ENCODE peak calls at places on chromosomes 3 and 15, in four cellular contexts. One of them, this sample, is unnamed.

GRCh38 chr3:143105170-143105569 is 14.4 kb upstream of the CHST2 start:
- DNase-seq in colonic mucosa: no peak
- DNase-seq in OCI-LY7: no peak
- DNase-seq in sigmoid colon: no peak
- DNase-seq in this sample: no peak

GRCh38 chr3:126158016-126158911 is 22.1 kb downstream of the ALDH1L1 start:
- DNase-seq in sigmoid colon: no peak
- DNase-seq in OCI-LY7: no peak
- DNase-seq in colonic mucosa: no peak
- DNase-seq in this sample: no peak

GRCh38 chr3:36540898-36541518 is 160.7 kb downstream of the STAC start:
- DNase-seq in sigmoid colon: no peak
- DNase-seq in OCI-LY7: no peak
- DNase-seq in colonic mucosa: no peak
- DNase-seq in this sample: no peak

GRCh38 chr3:147793841-147794240 is 384.7 kb downstream of the ZIC1 start:
- DNase-seq in OCI-LY7: no peak
- DNase-seq in colonic mucosa: no peak
- DNase-seq in sigmoid colon: no peak
- DNase-seq in this sample: no peak

GRCh38 chr15:70617076-70617910 is 146.1 kb downstream of the UACA start:
- DNase-seq in sigmoid colon: no peak
- DNase-seq in colonic mucosa: no peak
- DNase-seq in OCI-LY7: no peak
- DNase-seq in this sample: no peak

GRCh38 chr15:80550219-80550909 is 144.7 kb upstream of the ABHD17C start:
- DNase-seq in colonic mucosa: no peak
- DNase-seq in OCI-LY7: no peak
- DNase-seq in sigmoid colon: no peak
- DNase-seq in this sample: no peak

GRCh38 chr3:55630921-55631299 is 143.8 kb upstream of the WNT5A start:
- DNase-seq in sigmoid colon: no peak
- DNase-seq in OCI-LY7: no peak
- DNase-seq in colonic mucosa: no peak
- DNase-seq in this sample: no peak

GRCh38 chr3:100796556-100796955 is 87.3 kb downstream of the TFG start:
- DNase-seq in colonic mucosa: no peak
- DNase-seq in sigmoid colon: no peak
- DNase-seq in OCI-LY7: peak; percentile 8
- DNase-seq in this sample: no peak

GRCh38 chr3:186108106-186108940 is 566 bp downstream of the ETV5 start:
- DNase-seq in colonic mucosa: peak; percentile 37
- DNase-seq in OCI-LY7: peak; percentile 11
- DNase-seq in sigmoid colon: peak; percentile 72
- DNase-seq in this sample: no peak

GRCh38 chr3:161336661-161337060 is 34.7 kb downstream of the SPTSSB start:
- DNase-seq in OCI-LY7: no peak
- DNase-seq in sigmoid colon: no peak
- DNase-seq in colonic mucosa: no peak
- DNase-seq in this sample: no peak

GRCh38 chr3:45993421-45994027 is 2.1 kb downstream of the FYCO1 start:
- DNase-seq in colonic mucosa: no peak
- DNase-seq in sigmoid colon: no peak
- DNase-seq in OCI-LY7: no peak
- DNase-seq in this sample: no peak

GRCh38 chr3:134407247-134407640 is 33.0 kb upstream of the AMOTL2 start:
- DNase-seq in OCI-LY7: no peak
- DNase-seq in sigmoid colon: no peak
- DNase-seq in colonic mucosa: no peak
- DNase-seq in this sample: no peak

GRCh38 chr3:194177156-194177555 is 41.2 kb downstream of the HES1 start:
- DNase-seq in colonic mucosa: no peak
- DNase-seq in sigmoid colon: no peak
- DNase-seq in OCI-LY7: no peak
- DNase-seq in this sample: no peak

GRCh38 chr15:28954466-28955159 is 68.8 kb downstream of the APBA2 start:
- DNase-seq in colonic mucosa: no peak
- DNase-seq in OCI-LY7: no peak
- DNase-seq in sigmoid colon: peak; percentile 32
- DNase-seq in this sample: no peak

GRCh38 chr3:28745904-28746617 is 397.4 kb upstream of the AZI2 start:
- DNase-seq in OCI-LY7: no peak
- DNase-seq in sigmoid colon: no peak
- DNase-seq in colonic mucosa: no peak
- DNase-seq in this sample: no peak

GRCh38 chr3:193852901-193853300 is 259.9 kb downstream of the OPA1 start:
- DNase-seq in colonic mucosa: no peak
- DNase-seq in sigmoid colon: no peak
- DNase-seq in OCI-LY7: no peak
- DNase-seq in this sample: no peak

GRCh38 chr3:157573780-157574378 is 70.7 kb upstream of the VEPH1 start:
- DNase-seq in sigmoid colon: no peak
- DNase-seq in OCI-LY7: no peak
- DNase-seq in colonic mucosa: no peak
- DNase-seq in this sample: no peak

GRCh38 chr15:69093127-69093526 is 67.3 kb upstream of the GLCE start:
- DNase-seq in colonic mucosa: no peak
- DNase-seq in OCI-LY7: no peak
- DNase-seq in sigmoid colon: peak; percentile 21
- DNase-seq in this sample: no peak

GRCh38 chr3:123278446-123278845 is 76.7 kb downstream of the SEC22A start:
- DNase-seq in OCI-LY7: no peak
- DNase-seq in sigmoid colon: no peak
- DNase-seq in colonic mucosa: no peak
- DNase-seq in this sample: peak; percentile 41

GRCh38 chr15:84818221-84819131 is 1.3 kb downstream of the ALPK3 start:
- DNase-seq in OCI-LY7: peak; percentile 11
- DNase-seq in sigmoid colon: no peak
- DNase-seq in colonic mucosa: no peak
- DNase-seq in this sample: no peak

GRCh38 chr3:190568036-190568435 is 54.2 kb downstream of the IL1RAP start:
- DNase-seq in colonic mucosa: no peak
- DNase-seq in OCI-LY7: no peak
- DNase-seq in sigmoid colon: no peak
- DNase-seq in this sample: no peak

GRCh38 chr15:100713163-100713867 is 110.9 kb downstream of the ASB7 start:
- DNase-seq in colonic mucosa: no peak
- DNase-seq in sigmoid colon: peak; percentile 68
- DNase-seq in OCI-LY7: no peak
- DNase-seq in this sample: no peak

GRCh38 chr3:138326866-138327595 is 2.6 kb downstream of the NME9 start:
- DNase-seq in sigmoid colon: no peak
- DNase-seq in colonic mucosa: no peak
- DNase-seq in OCI-LY7: no peak
- DNase-seq in this sample: no peak

GRCh38 chr3:54698059-54698458 is 229.8 kb downstream of the LRTM1 start:
- DNase-seq in colonic mucosa: no peak
- DNase-seq in OCI-LY7: no peak
- DNase-seq in sigmoid colon: no peak
- DNase-seq in this sample: no peak

GRCh38 chr3:123385981-123386380 is 62.9 kb downstream of the ADCY5 start:
- DNase-seq in sigmoid colon: peak; percentile 85
- DNase-seq in colonic mucosa: no peak
- DNase-seq in OCI-LY7: no peak
- DNase-seq in this sample: no peak

GRCh38 chr3:188102861-188103547 is 51.0 kb upstream of the LPP start:
- DNase-seq in sigmoid colon: no peak
- DNase-seq in colonic mucosa: no peak
- DNase-seq in OCI-LY7: no peak
- DNase-seq in this sample: no peak

GRCh38 chr15:94965593-94965992 is 734.2 kb downstream of the MCTP2 start:
- DNase-seq in colonic mucosa: no peak
- DNase-seq in OCI-LY7: no peak
- DNase-seq in sigmoid colon: no peak
- DNase-seq in this sample: no peak

GRCh38 chr15:98647026-98647773 is 1.1 kb upstream of the IGF1R start:
- DNase-seq in sigmoid colon: peak; percentile 89
- DNase-seq in colonic mucosa: peak; percentile 76
- DNase-seq in OCI-LY7: peak; percentile 81
- DNase-seq in this sample: no peak
- TF ChIP-seq CTCF in sigmoid colon: no peak
- TF ChIP-seq CTCF in colonic mucosa: peak; percentile 33
- TF ChIP-seq CTCF in OCI-LY7: peak; percentile 54
- TF ChIP-seq CTCF in this sample: peak; percentile 81

DNA sequence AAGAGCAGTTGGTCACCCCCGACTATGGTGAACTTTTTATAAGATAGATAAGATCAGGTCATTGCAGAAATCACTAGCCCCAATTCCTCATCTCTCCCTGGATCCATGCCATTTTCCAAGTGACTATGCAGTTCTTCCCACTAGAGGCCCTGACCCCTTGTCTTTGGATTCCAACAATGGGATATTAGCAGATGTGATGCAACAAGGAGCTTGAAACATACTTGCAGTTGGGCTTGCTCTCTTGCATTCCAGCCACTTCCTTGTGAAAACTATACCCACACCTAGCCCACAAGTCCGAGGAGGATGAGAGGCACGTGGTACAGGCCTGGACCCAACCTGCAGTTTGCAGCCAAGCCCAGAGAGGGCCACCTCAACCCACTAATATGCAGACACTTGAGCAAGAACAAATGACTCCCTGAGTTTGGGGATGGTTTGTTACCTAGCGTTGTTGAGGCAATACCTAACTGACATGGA is 60.6 kb downstream of the SUCLG2 start:
- DNase-seq in OCI-LY7: peak; percentile 18
- DNase-seq in sigmoid colon: no peak
- DNase-seq in colonic mucosa: no peak
- DNase-seq in this sample: no peak
- TF ChIP-seq CTCF in OCI-LY7: peak; percentile 55
- TF ChIP-seq CTCF in sigmoid colon: no peak
- TF ChIP-seq CTCF in colonic mucosa: no peak
- TF ChIP-seq CTCF in this sample: peak; percentile 14

GRCh38 chr15:88241060-88241459 is 15.5 kb downstream of the NTRK3 start:
- DNase-seq in sigmoid colon: no peak
- DNase-seq in OCI-LY7: no peak
- DNase-seq in colonic mucosa: no peak
- DNase-seq in this sample: no peak
- TF ChIP-seq CTCF in sigmoid colon: no peak
- TF ChIP-seq CTCF in OCI-LY7: peak; percentile 36
- TF ChIP-seq CTCF in colonic mucosa: no peak
- TF ChIP-seq CTCF in this sample: no peak

DNA sequence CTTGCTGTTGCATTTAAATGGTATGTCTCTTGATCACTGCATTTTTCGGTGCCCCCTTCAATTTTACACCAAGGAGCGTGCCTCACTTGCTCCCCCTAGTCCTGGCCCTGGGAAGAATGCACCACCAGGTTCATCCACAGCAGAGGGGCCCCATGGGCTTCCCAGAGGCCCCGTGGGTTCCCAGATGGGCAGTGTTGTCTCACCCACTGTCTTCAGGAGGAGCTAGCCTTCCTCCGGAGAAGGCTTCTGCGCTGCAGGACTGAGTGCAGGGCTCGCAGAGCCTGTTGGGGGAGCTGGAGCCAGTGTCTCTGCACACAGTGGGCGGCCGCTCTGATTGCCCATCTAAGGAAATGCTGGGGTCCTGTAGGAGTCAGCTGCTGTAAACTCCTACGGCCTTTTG is 45.9 kb downstream of the POLR2M start:
- DNase-seq in sigmoid colon: no peak
- DNase-seq in colonic mucosa: no peak
- DNase-seq in OCI-LY7: no peak
- DNase-seq in this sample: no peak
- TF ChIP-seq CTCF in sigmoid colon: no peak
- TF ChIP-seq CTCF in colonic mucosa: no peak
- TF ChIP-seq CTCF in OCI-LY7: peak; percentile 25
- TF ChIP-seq CTCF in this sample: peak; percentile 28

DNA sequence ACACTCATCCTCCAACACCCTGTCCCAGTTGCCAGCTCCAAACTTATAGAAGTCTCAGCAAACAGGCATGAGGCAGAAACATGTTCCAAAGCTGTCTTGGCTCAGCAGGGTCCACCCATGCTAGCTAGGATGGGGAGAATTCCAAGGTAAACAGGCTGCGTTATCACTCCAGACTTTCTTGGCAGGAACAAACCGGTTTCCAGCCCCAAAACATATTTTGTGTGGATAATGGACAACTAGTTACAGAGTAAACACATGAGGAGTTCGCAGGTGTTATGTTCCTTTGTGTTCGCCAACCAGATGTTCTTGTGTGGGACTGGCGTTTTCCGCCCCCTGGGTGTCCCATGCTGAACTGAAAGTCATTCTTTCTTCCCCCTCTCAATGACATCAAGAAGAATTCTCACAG is 396.9 kb upstream of the RGMA start:
- DNase-seq in colonic mucosa: peak; percentile 37
- DNase-seq in sigmoid colon: peak; percentile 82
- DNase-seq in OCI-LY7: no peak
- DNase-seq in this sample: no peak
- TF ChIP-seq CTCF in colonic mucosa: no peak
- TF ChIP-seq CTCF in sigmoid colon: no peak
- TF ChIP-seq CTCF in OCI-LY7: no peak
- TF ChIP-seq CTCF in this sample: peak; percentile 53

GRCh38 chr3:19901337-19901736 is 32.7 kb downstream of the EFHB start:
- DNase-seq in OCI-LY7: no peak
- DNase-seq in sigmoid colon: no peak
- DNase-seq in colonic mucosa: no peak
- DNase-seq in this sample: no peak
- TF ChIP-seq CTCF in OCI-LY7: no peak
- TF ChIP-seq CTCF in sigmoid colon: no peak
- TF ChIP-seq CTCF in colonic mucosa: no peak
- TF ChIP-seq CTCF in this sample: peak; percentile 58

GRCh38 chr3:185065059-185065458 is 87.8 kb downstream of the C3orf70 start:
- DNase-seq in sigmoid colon: no peak
- DNase-seq in colonic mucosa: no peak
- DNase-seq in OCI-LY7: no peak
- DNase-seq in this sample: no peak
- TF ChIP-seq CTCF in sigmoid colon: no peak
- TF ChIP-seq CTCF in colonic mucosa: no peak
- TF ChIP-seq CTCF in OCI-LY7: no peak
- TF ChIP-seq CTCF in this sample: no peak

GRCh38 chr3:168049366-168049974 is 46.3 kb downstream of the GOLIM4 start:
- DNase-seq in sigmoid colon: no peak
- DNase-seq in OCI-LY7: no peak
- DNase-seq in colonic mucosa: no peak
- DNase-seq in this sample: no peak

GRCh38 chr3:168052517-168052916 is 43.2 kb downstream of the GOLIM4 start:
- DNase-seq in sigmoid colon: no peak
- DNase-seq in colonic mucosa: no peak
- DNase-seq in OCI-LY7: no peak
- DNase-seq in this sample: no peak

GRCh38 chr3:168054447-168054846 is 41.3 kb downstream of the GOLIM4 start:
- DNase-seq in sigmoid colon: no peak
- DNase-seq in colonic mucosa: no peak
- DNase-seq in OCI-LY7: no peak
- DNase-seq in this sample: no peak

GRCh38 chr3:168051579-168052183 is 44.0 kb downstream of the GOLIM4 start:
- DNase-seq in OCI-LY7: no peak
- DNase-seq in sigmoid colon: no peak
- DNase-seq in colonic mucosa: no peak
- DNase-seq in this sample: no peak

GRCh38 chr3:168053115-168053514 is 42.6 kb downstream of the GOLIM4 start:
- DNase-seq in colonic mucosa: no peak
- DNase-seq in sigmoid colon: no peak
- DNase-seq in OCI-LY7: peak; percentile 10
- DNase-seq in this sample: no peak
- TF ChIP-seq CTCF in colonic mucosa: no peak
- TF ChIP-seq CTCF in sigmoid colon: no peak
- TF ChIP-seq CTCF in OCI-LY7: peak; percentile 67
- TF ChIP-seq CTCF in this sample: peak; percentile 68

This sample was measured in chondrocyte.